ENCODE peak calls at places on chromosome 5, in ten cellular contexts. F is upper lobe of right lung; L is adrenal gland; U is stimulated activated CD4-positive, alpha-beta T cell treated with anti-CD3 and anti-CD28 coated beads, Interleukin-15, amount 100 ng/mL, for 1 hour; W is left colon; C is Ammon's horn; P is sciatic nerve; S is K562; X is tibial artery; M is GM20000. Y is an unnamed sample.

GRCh38 chr5:173165193-173165988 is 21.1 kb downstream of the BNIP1 start:
- DNase-seq in F (no peak), L (no peak), U (no peak), W (no peak), C (no peak), P (no peak), S (no peak), X (no peak), M (no peak), Y (no peak)

GRCh38 chr5:56270058-56270457 is 36.9 kb upstream of the ANKRD55 start:
- DNase-seq in F (no peak), L (no peak), U (no peak), W (no peak), C (no peak), P (no peak), S (no peak), X (no peak), M (no peak), Y (peak)

GRCh38 chr5:140351609-140352334 is 5.4 kb upstream of the HBEGF start:
- DNase-seq in F (no peak), L (no peak), U (no peak), W (no peak), C (peak), P (no peak), S (peak), X (no peak), M (peak), Y (peak)

GRCh38 chr5:169072223-169072622 is 228.7 kb downstream of the SLIT3 start:
- DNase-seq in F (no peak), L (no peak), U (no peak), W (no peak), C (no peak), P (no peak), S (no peak), X (no peak), M (no peak), Y (no peak)

GRCh38 chr5:147310059-147310704 is 75.4 kb downstream of the STK32A start:
- DNase-seq in F (peak), L (peak), U (no peak), W (peak), C (peak), P (peak), S (no peak), X (peak), M (no peak), Y (no peak)

GRCh38 chr5:87421307-87421706 is 8.6 kb upstream of the CCNH start:
- DNase-seq in F (no peak), L (no peak), U (no peak), W (no peak), C (no peak), P (no peak), S (no peak), X (no peak), M (no peak), Y (no peak)

GRCh38 chr5:97986069-97986468 is 787.4 kb upstream of the RGMB start:
- DNase-seq in F (no peak), L (no peak), U (no peak), W (no peak), C (no peak), P (no peak), S (no peak), X (no peak), M (no peak), Y (no peak)

GRCh38 chr5:168244838-168245555 is 46.4 kb upstream of the WWC1 start:
- DNase-seq in F (no peak), L (no peak), U (no peak), W (no peak), C (no peak), P (no peak), S (no peak), X (no peak), M (no peak), Y (no peak)

GRCh38 chr5:149452007-149452664 is 73.0 kb upstream of the IL17B start:
- DNase-seq in F (peak), L (peak), U (no peak), W (peak), C (peak), P (no peak), S (peak), X (peak), M (no peak), Y (peak)

GRCh38 chr5:111742595-111742994 is 14.4 kb downstream of the NREP start:
- DNase-seq in F (no peak), L (peak), U (no peak), W (peak), C (no peak), P (no peak), S (no peak), X (peak), M (no peak), Y (no peak)

GRCh38 chr5:170169996-170170395 is 62.8 kb upstream of the C5orf58 start:
- DNase-seq in F (no peak), L (no peak), U (no peak), W (no peak), C (no peak), P (no peak), S (no peak), X (no peak), M (no peak), Y (no peak)

GRCh38 chr5:111469293-111469896 is 42.9 kb downstream of the STARD4 start:
- DNase-seq in F (no peak), L (no peak), U (no peak), W (no peak), C (no peak), P (no peak), S (no peak), X (no peak), M (no peak), Y (no peak)

GRCh38 chr5:4976918-4977317 is 163.2 kb upstream of the ADAMTS16 start:
- DNase-seq in F (no peak), L (no peak), U (no peak), W (no peak), C (no peak), P (no peak), S (no peak), X (no peak), M (no peak), Y (no peak)

GRCh38 chr5:123813937-123814624 is 302.1 kb downstream of the CSNK1G3 start:
- DNase-seq in F (no peak), L (no peak), U (no peak), W (no peak), C (peak), P (no peak), S (no peak), X (no peak), M (peak), Y (peak)